ENCODE peak calls at places on chromosomes 7 and 10, in four cellular contexts. Q, L, V and M are unnamed samples.

GRCh38 chr10:34141032-34141431 is 674.1 kb downstream of the PARD3 start:
- DNase-seq in Q (no peak), L (no peak), V (no peak), M (no peak)

GRCh38 chr7:2248984-2249694 is 7.1 kb downstream of the NUDT1 start:
- DNase-seq in V (peak), Q (peak), L (peak), M (peak)

GRCh38 chr10:105800626-105801025 is 1159.5 kb downstream of the SORCS3 start:
- DNase-seq in L (no peak), V (no peak), Q (no peak), M (no peak)

GRCh38 chr7:128257458-128257857 is 16.4 kb downstream of the LEP start:
- DNase-seq in Q (no peak), L (no peak), V (no peak), M (no peak)

GRCh38 chr7:41788556-41788955 is 85.7 kb upstream of the INHBA start:
- DNase-seq in L (peak), Q (no peak), V (no peak), M (no peak)

GRCh38 chr7:87420173-87420572 is 55.3 kb downstream of the ABCB4 start:
- DNase-seq in L (no peak), Q (no peak), V (no peak), M (no peak)

GRCh38 chr7:23449941-23450340 is 20.4 kb downstream of the IGF2BP3 start:
- DNase-seq in V (no peak), L (no peak), Q (no peak), M (no peak)

GRCh38 chr7:2114052-2114451 is 118.7 kb downstream of the MAD1L1 start:
- DNase-seq in L (peak), V (peak), Q (no peak), M (peak)

GRCh38 chr10:127196227-127196954 is at the start of gene INSYN2A:
- DNase-seq in L (peak), Q (no peak), V (peak), M (peak)

GRCh38 chr10:99548041-99548530 is 15.3 kb downstream of the NKX2-3 start:
- DNase-seq in Q (peak), V (no peak), L (no peak), M (peak)
- TF ChIP-seq CTCF in Q (peak), V (peak), L (no peak), M (peak)

DNA sequence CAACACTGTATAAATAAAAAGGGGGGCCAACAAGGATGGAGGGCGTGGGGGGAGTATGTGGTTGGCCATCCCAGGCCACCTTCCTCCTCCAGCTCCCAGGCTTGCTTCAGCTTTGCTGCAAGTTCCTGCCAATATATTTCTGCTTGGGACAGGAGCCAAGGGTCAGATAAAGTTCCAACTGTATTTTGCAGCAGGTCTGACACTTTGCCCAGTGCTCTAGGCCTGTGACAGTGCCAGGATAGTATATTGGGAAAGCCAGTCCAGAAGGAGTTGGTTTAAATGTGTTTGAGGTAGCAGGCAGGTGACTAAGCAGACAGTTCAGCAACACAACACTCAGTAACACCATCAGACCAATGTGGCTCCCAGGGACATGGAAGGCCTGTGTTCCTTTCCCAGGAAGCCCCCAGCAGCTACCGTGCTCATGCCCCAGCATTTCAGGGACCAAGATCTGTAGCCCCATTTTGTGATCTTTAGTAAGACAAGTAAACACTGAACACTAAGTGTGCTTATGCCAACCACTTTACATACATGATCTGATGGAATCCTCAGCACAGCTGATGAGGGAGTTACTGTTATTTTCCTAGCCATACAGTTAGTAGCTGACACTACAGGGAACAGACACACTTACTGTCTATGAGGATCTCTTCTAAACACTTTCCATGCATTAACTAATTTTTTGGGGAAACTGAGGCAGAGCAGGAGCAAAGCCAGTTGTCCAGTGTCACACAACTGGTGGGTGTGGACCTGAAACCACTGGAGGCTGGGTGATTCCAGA is 38.9 kb downstream of the DNAJB12 start:
- DNase-seq in V (peak), Q (peak), L (no peak), M (no peak)
- H3K27ac ChIP-seq in V (peak), Q (peak), L (peak), M (no peak)

GRCh38 chr7:100889761-100890639 is 485 bp upstream of the UFSP1 start:
- DNase-seq in L (peak), V (peak), Q (peak), M (peak)
- TF ChIP-seq CTCF in L (no peak), V (no peak), Q (no peak), M (peak)

DNA sequence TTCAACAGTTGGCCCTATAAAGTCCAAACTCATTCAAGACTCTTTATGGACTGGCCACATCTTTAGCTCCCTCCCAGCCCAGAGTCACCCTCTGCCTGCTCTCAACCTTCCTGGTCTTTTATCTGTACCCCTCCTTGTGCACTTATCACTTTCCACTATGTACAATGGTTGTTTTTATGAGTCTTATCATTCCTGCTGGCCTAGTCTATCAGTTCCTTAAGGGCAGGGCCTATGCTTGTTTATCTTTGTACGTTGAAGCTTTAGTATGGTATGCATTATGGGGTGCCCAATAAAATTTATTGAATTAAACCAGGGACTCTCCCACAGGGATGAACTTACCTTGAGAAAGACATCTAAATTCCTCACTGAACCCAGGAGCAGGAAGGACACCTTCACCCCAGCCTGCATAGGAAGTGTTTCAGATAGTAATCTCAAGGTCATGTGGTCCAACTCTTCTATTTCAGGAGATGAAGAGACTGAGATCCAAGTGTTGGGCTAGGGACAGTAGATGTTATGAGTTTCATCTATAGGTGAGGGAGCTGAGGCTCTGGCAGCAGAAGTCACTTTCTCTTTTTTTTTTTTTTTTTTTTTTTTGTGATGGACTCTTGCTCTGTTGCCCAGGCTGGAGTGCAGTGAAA is 13.3 kb upstream of the PDCD4 start:
- DNase-seq in L (no peak), Q (peak), V (no peak), M (no peak)
- H3K27ac ChIP-seq in L (peak), Q (no peak), V (no peak), M (no peak)